ENCODE peak calls at places on chromosome 19, in four cellular contexts. One of them, this sample, is unnamed.

GRCh38 chr19:35380450-35381124 is 9.7 kb downstream of the GPR42 start:
- DNase-seq in GM12878: no peak
- DNase-seq in K562: peak
- DNase-seq in HepG2: peak
- DNase-seq in this sample: no peak

GRCh38 chr19:42092350-42092749 is 16.4 kb downstream of the ZNF574 start:
- DNase-seq in GM12878: no peak
- DNase-seq in K562: peak
- DNase-seq in HepG2: no peak
- DNase-seq in this sample: peak

GRCh38 chr19:12833747-12834417 is 497 bp downstream of the RTBDN start:
- DNase-seq in GM12878: no peak
- DNase-seq in K562: peak
- DNase-seq in HepG2: no peak
- DNase-seq in this sample: peak

GRCh38 chr19:461664-462551 is 1.1 kb upstream of the SHC2 start:
- DNase-seq in GM12878: no peak
- DNase-seq in K562: peak
- DNase-seq in HepG2: peak
- DNase-seq in this sample: peak

GRCh38 chr19:29495971-29496441 is 29.8 kb upstream of the VSTM2B start:
- DNase-seq in GM12878: no peak
- DNase-seq in K562: no peak
- DNase-seq in HepG2: no peak
- DNase-seq in this sample: no peak

GRCh38 chr19:47228168-47228936 is 2.6 kb downstream of the BBC3 start:
- DNase-seq in GM12878: no peak
- DNase-seq in K562: peak
- DNase-seq in HepG2: peak
- DNase-seq in this sample: peak

GRCh38 chr19:50238043-50238442 is 34.6 kb downstream of the MYH14 start:
- DNase-seq in GM12878: no peak
- DNase-seq in K562: no peak
- DNase-seq in HepG2: no peak
- DNase-seq in this sample: no peak

GRCh38 chr19:1251503-1252220 is 3.3 kb downstream of the MIDN start:
- DNase-seq in GM12878: no peak
- DNase-seq in K562: peak
- DNase-seq in HepG2: peak
- DNase-seq in this sample: no peak

GRCh38 chr19:2636897-2637683 is 65.4 kb downstream of the GNG7 start:
- DNase-seq in GM12878: no peak
- DNase-seq in K562: peak
- DNase-seq in HepG2: peak
- DNase-seq in this sample: peak

GRCh38 chr19:44512326-44513298 is 12.3 kb upstream of the ZNF180 start:
- DNase-seq in GM12878: no peak
- DNase-seq in K562: peak
- DNase-seq in HepG2: peak
- DNase-seq in this sample: peak

GRCh38 chr19:45498411-45499195 is at the start of gene PPM1N:
- DNase-seq in GM12878: no peak
- DNase-seq in K562: peak
- DNase-seq in HepG2: no peak
- DNase-seq in this sample: peak

GRCh38 chr19:53463263-53463662 is 4.3 kb upstream of the ZNF813 start:
- DNase-seq in GM12878: no peak
- DNase-seq in K562: peak
- DNase-seq in HepG2: no peak
- DNase-seq in this sample: peak

GRCh38 chr19:5631511-5632240 is 8.8 kb downstream of the SAFB start:
- DNase-seq in GM12878: no peak
- DNase-seq in K562: no peak
- DNase-seq in HepG2: no peak
- DNase-seq in this sample: no peak

GRCh38 chr19:7985481-7985911 is 19.9 kb downstream of the ELAVL1 start:
- DNase-seq in GM12878: no peak
- DNase-seq in K562: no peak
- DNase-seq in HepG2: no peak
- DNase-seq in this sample: no peak

GRCh38 chr19:16447015-16447384 is 24.8 kb downstream of the EPS15L1 start:
- DNase-seq in GM12878: peak
- DNase-seq in K562: peak
- DNase-seq in HepG2: peak
- DNase-seq in this sample: no peak

GRCh38 chr19:41793414-41793727 is 3.0 kb upstream of the CEACAM3 start:
- DNase-seq in GM12878: no peak
- DNase-seq in K562: no peak
- DNase-seq in HepG2: no peak
- DNase-seq in this sample: no peak

GRCh38 chr19:35885225-35885624 is 15.1 kb downstream of the NFKBID start:
- DNase-seq in GM12878: no peak
- DNase-seq in K562: no peak
- DNase-seq in HepG2: no peak
- DNase-seq in this sample: no peak

GRCh38 chr19:44596428-44597130 is 16.8 kb upstream of the IGSF23 start:
- DNase-seq in GM12878: no peak
- DNase-seq in K562: no peak
- DNase-seq in HepG2: peak
- DNase-seq in this sample: no peak

GRCh38 chr19:43782689-43783231 is 2.0 kb upstream of the KCNN4 start:
- DNase-seq in GM12878: no peak
- DNase-seq in K562: peak
- DNase-seq in HepG2: no peak
- DNase-seq in this sample: no peak

GRCh38 chr19:21141787-21142464 is at the start of gene ZNF431:
- DNase-seq in GM12878: peak
- DNase-seq in K562: peak
- DNase-seq in HepG2: peak
- DNase-seq in this sample: peak

GRCh38 chr19:55244004-55244680 is 14.7 kb downstream of the PPP6R1 start:
- DNase-seq in GM12878: no peak
- DNase-seq in K562: no peak
- DNase-seq in HepG2: no peak
- DNase-seq in this sample: no peak

GRCh38 chr19:15779756-15780476 is 7.5 kb upstream of the OR10H5 start:
- DNase-seq in GM12878: no peak
- DNase-seq in K562: no peak
- DNase-seq in HepG2: peak
- DNase-seq in this sample: no peak

GRCh38 chr19:28999733-29000433 is 213.1 kb downstream of the UQCRFS1 start:
- DNase-seq in GM12878: no peak
- DNase-seq in K562: no peak
- DNase-seq in HepG2: no peak
- DNase-seq in this sample: no peak

GRCh38 chr19:17332677-17333581 is 1.7 kb downstream of the ANO8 start:
- DNase-seq in GM12878: peak
- DNase-seq in K562: peak
- DNase-seq in HepG2: peak
- DNase-seq in this sample: peak

GRCh38 chr19:2278504-2279158 is 3.3 kb downstream of the PEAK3 start:
- DNase-seq in GM12878: no peak
- DNase-seq in K562: no peak
- DNase-seq in HepG2: no peak
- DNase-seq in this sample: peak

GRCh38 chr19:16001481-16002312 is 52.9 kb downstream of the OR10H4 start:
- DNase-seq in GM12878: peak
- DNase-seq in K562: no peak
- DNase-seq in HepG2: peak
- DNase-seq in this sample: no peak

GRCh38 chr19:34428549-34429285 is 536 bp downstream of the UBA2 start:
- DNase-seq in GM12878: no peak
- DNase-seq in K562: peak
- DNase-seq in HepG2: peak
- DNase-seq in this sample: no peak

GRCh38 chr19:44869728-44870470 is 21.2 kb upstream of the TOMM40 start:
- DNase-seq in GM12878: no peak
- DNase-seq in K562: no peak
- DNase-seq in HepG2: no peak
- DNase-seq in this sample: no peak

GRCh38 chr19:50817941-50818858 is 5.4 kb downstream of the KLK1 start:
- DNase-seq in GM12878: peak
- DNase-seq in K562: peak
- DNase-seq in HepG2: no peak
- DNase-seq in this sample: peak

GRCh38 chr19:42122691-42123607 is 9.3 kb downstream of the POU2F2 start:
- DNase-seq in GM12878: peak
- DNase-seq in K562: no peak
- DNase-seq in HepG2: no peak
- DNase-seq in this sample: no peak

GRCh38 chr19:35122687-35123551 is 7.3 kb downstream of the FXYD3 start:
- DNase-seq in GM12878: no peak
- DNase-seq in K562: no peak
- DNase-seq in HepG2: no peak
- DNase-seq in this sample: no peak

GRCh38 chr19:54329476-54330165 is 9.3 kb downstream of the LILRA4 start:
- DNase-seq in GM12878: no peak
- DNase-seq in K562: no peak
- DNase-seq in HepG2: no peak
- DNase-seq in this sample: no peak

GRCh38 chr19:9721861-9722260 is 46.7 kb downstream of the ZNF846 start:
- DNase-seq in GM12878: peak
- DNase-seq in K562: no peak
- DNase-seq in HepG2: no peak
- DNase-seq in this sample: no peak

GRCh38 chr19:6679139-6679538 is 9.2 kb upstream of the TNFSF14 start:
- DNase-seq in GM12878: no peak
- DNase-seq in K562: no peak
- DNase-seq in HepG2: no peak
- DNase-seq in this sample: no peak

GRCh38 chr19:6677495-6677894 is 7.5 kb upstream of the TNFSF14 start:
- DNase-seq in GM12878: no peak
- DNase-seq in K562: no peak
- DNase-seq in HepG2: no peak
- DNase-seq in this sample: no peak

GRCh38 chr19:6680141-6680540 is 10.2 kb upstream of the TNFSF14 start:
- DNase-seq in GM12878: no peak
- DNase-seq in K562: no peak
- DNase-seq in HepG2: no peak
- DNase-seq in this sample: no peak

GRCh38 chr19:6677924-6678689 is 8.1 kb upstream of the TNFSF14 start:
- DNase-seq in GM12878: no peak
- DNase-seq in K562: peak
- DNase-seq in HepG2: no peak
- DNase-seq in this sample: peak

DNA sequence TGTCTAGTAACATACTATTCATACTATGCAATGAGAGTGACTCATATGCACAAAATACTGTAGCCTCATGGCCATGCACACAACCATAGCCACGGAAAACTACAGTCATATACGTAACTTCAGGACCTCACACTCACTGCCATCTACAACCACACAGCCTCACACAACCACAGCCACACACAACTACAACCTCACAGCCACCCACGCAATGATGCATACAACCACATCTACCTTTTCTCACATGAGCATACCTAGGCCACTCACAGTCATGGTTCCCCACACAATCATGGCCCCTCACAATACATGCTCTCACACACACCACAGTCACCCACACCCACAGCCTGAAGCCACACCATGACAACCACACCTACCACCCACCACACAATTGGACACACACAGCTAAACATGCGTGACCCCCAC is 8.7 kb upstream of the TNFSF14 start:
- DNase-seq in GM12878: no peak
- DNase-seq in K562: no peak
- DNase-seq in HepG2: no peak
- DNase-seq in this sample: no peak
- TF ChIP-seq CREM in GM12878: no peak
- TF ChIP-seq CREM in K562: no peak
- TF ChIP-seq CREM in HepG2: no peak
- TF ChIP-seq CREM in this sample: no peak

DNA sequence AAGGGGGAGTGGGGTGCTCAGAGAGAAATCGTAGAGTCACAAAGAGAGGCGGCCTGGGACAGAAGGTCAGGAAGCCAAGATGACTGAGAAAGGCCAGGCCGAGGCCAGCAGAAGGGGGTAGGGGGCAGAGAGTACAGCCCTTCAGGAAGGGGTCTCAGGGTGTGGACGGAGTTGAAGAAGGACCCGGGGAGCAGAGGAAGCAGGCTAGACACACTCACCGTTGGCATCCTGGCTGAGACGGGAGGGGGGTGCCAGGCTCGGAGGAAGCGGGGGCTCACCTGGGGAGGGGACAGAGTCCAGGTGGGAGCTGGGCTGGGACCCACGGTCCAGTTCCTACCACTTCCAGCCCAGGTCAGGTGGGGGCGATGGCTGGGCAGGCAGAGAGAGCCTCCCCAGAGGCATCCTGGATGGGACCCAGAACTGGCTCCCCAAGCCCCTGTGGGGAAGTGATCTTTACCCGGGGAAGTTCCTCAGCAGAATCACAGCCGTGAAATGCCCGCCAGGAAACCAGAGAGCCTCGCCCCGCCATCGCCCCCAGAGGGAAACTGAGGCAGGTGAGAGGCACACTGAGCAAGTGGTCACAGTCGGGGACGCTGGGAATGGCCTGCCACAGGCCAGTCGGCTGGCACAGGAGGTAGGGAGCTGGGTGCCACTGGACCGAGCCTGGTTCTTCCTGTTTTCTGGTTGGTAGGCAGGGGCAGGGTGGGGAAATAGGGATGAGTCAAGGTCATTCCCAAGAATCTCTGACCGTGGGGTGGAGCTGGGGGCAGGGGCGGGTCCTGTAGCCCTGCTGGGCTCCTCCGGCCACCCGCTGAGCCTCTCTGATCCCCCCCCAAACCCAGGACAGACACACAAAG is 1.3 kb downstream of the MATK start:
- DNase-seq in GM12878: no peak
- DNase-seq in K562: no peak
- DNase-seq in HepG2: no peak
- DNase-seq in this sample: no peak
- TF ChIP-seq CREM in GM12878: no peak
- TF ChIP-seq CREM in K562: no peak
- TF ChIP-seq CREM in HepG2: no peak
- TF ChIP-seq CREM in this sample: no peak

GRCh38 chr19:48629599-48630288 is 7.4 kb downstream of the DBP start:
- DNase-seq in GM12878: no peak
- DNase-seq in K562: peak
- DNase-seq in HepG2: no peak
- DNase-seq in this sample: peak
- TF ChIP-seq CREM in GM12878: no peak
- TF ChIP-seq CREM in K562: no peak
- TF ChIP-seq CREM in HepG2: no peak
- TF ChIP-seq CREM in this sample: no peak

GRCh38 chr19:18667531-18668251 is 15.8 kb upstream of the CRTC1 start:
- DNase-seq in GM12878: no peak
- DNase-seq in K562: no peak
- DNase-seq in HepG2: no peak
- DNase-seq in this sample: no peak

GRCh38 chr19:18669524-18669817 is 14.0 kb upstream of the CRTC1 start:
- DNase-seq in GM12878: no peak
- DNase-seq in K562: no peak
- DNase-seq in HepG2: no peak
- DNase-seq in this sample: no peak

GRCh38 chr19:18666784-18667183 is 16.7 kb upstream of the CRTC1 start:
- DNase-seq in GM12878: no peak
- DNase-seq in K562: no peak
- DNase-seq in HepG2: no peak
- DNase-seq in this sample: no peak

GRCh38 chr19:18668744-18669523 is 14.5 kb upstream of the CRTC1 start:
- DNase-seq in GM12878: no peak
- DNase-seq in K562: no peak
- DNase-seq in HepG2: no peak
- DNase-seq in this sample: no peak

GRCh38 chr19:18668252-18668631 is 15.2 kb upstream of the CRTC1 start:
- DNase-seq in GM12878: no peak
- DNase-seq in K562: no peak
- DNase-seq in HepG2: no peak
- DNase-seq in this sample: no peak
- TF ChIP-seq CREM in GM12878: no peak
- TF ChIP-seq CREM in K562: no peak
- TF ChIP-seq CREM in HepG2: no peak
- TF ChIP-seq CREM in this sample: no peak